ENCODE peak calls at places on chromosomes 6 and 20, in five cellular contexts. A, G, E, S and W are unnamed samples.

GRCh38 chr6:146890644-146891434 is 292.1 kb downstream of the ADGB start:
- DNase-seq in G (no peak), E (no peak), A (no peak), S (no peak), W (no peak)

GRCh38 chr6:12060780-12061619 is 48.9 kb downstream of the HIVEP1 start:
- DNase-seq in A (peak; percentile 61), G (no peak), S (peak; percentile 51), E (peak; percentile 84), W (peak; percentile 77)

GRCh38 chr6:73234732-73235131 is 9.4 kb upstream of the KHDC1L start:
- DNase-seq in G (no peak), E (no peak), A (no peak), S (peak; percentile 87), W (no peak)

GRCh38 chr6:3195695-3196497 is 31.6 kb downstream of the TUBB2B start:
- DNase-seq in A (peak; percentile 84), G (no peak), E (no peak), S (no peak), W (no peak)

GRCh38 chr20:1310087-1310486 is 18.9 kb downstream of the SDCBP2 start:
- DNase-seq in E (peak; percentile 32), S (no peak), G (no peak), A (no peak), W (no peak)

GRCh38 chr20:47124235-47124717 is 229.6 kb downstream of the EYA2 start:
- DNase-seq in A (no peak), G (no peak), S (no peak), E (no peak), W (no peak)

GRCh38 chr6:53461682-53462081 is 83.2 kb downstream of the GCLC start:
- DNase-seq in E (no peak), S (no peak), G (peak; percentile 25), A (no peak), W (no peak)

GRCh38 chr6:119626884-119627619 is 277.5 kb upstream of the MAN1A1 start:
- DNase-seq in G (no peak), E (no peak), S (no peak), A (no peak), W (no peak)

GRCh38 chr6:108365488-108365887 is 70.6 kb downstream of the AFG1L start:
- DNase-seq in G (no peak), A (no peak), E (no peak), S (no peak), W (no peak)

GRCh38 chr6:100595456-100595855 is 130.7 kb upstream of the SIM1 start:
- DNase-seq in A (no peak), E (no peak), S (no peak), G (no peak), W (no peak)

GRCh38 chr6:145349950-145350510 is 385.3 kb downstream of the EPM2A start:
- DNase-seq in A (no peak), E (no peak), S (no peak), G (peak; percentile 38), W (no peak)